ENCODE peak calls at places on chromosomes 16 and 17, in ten cellular contexts. Z is GM12892, W is GM12891, P is breast epithelium, D is upper lobe of left lung, M is sigmoid colon, C is stomach, V is transverse colon, U is H1, L is GM12878. F is an unnamed sample.

GRCh38 chr16:89270666-89271345 is 53.3 kb downstream of the ZNF778 start:
- DNase-seq in Z (no peak), W (no peak), P (no peak), D (no peak), M (no peak), C (no peak), V (no peak), U (no peak), L (no peak), F (no peak)

GRCh38 chr17:3533752-3534151 is 23.9 kb downstream of the TRPV3 start:
- DNase-seq in Z (no peak), W (no peak), P (no peak), D (no peak), M (no peak), C (no peak), V (no peak), U (no peak), L (no peak), F (no peak)

GRCh38 chr17:55641559-55642160 is 81.0 kb downstream of the TMEM100 start:
- DNase-seq in Z (no peak), W (no peak), P (peak), D (no peak), M (peak), C (peak), V (peak), U (peak), L (no peak), F (no peak)

GRCh38 chr17:1905190-1905919 is 75.5 kb downstream of the RPA1 start:
- DNase-seq in Z (no peak), W (no peak), P (no peak), D (no peak), M (no peak), C (no peak), V (no peak), U (no peak), L (no peak), F (no peak)

GRCh38 chr16:1394367-1394951 is 20.0 kb downstream of the UNKL start:
- DNase-seq in Z (no peak), W (no peak), P (no peak), D (no peak), M (no peak), C (no peak), V (no peak), U (no peak), L (no peak), F (no peak)

GRCh38 chr16:12971216-12971615 is 69.8 kb downstream of the SHISA9 start:
- DNase-seq in Z (no peak), W (no peak), P (no peak), D (no peak), M (no peak), C (peak), V (no peak), U (peak), L (no peak), F (no peak)

GRCh38 chr17:73232587-73233373 is 28.9 kb downstream of the CPSF4L start:
- DNase-seq in Z (peak), W (peak), P (no peak), D (peak), M (peak), C (peak), V (peak), U (no peak), L (no peak), F (no peak)

GRCh38 chr16:35176449-35176848 is 1717.0 kb downstream of the TP53TG3F start:
- DNase-seq in Z (no peak), W (no peak), P (no peak), D (peak), M (no peak), C (no peak), V (no peak), U (no peak), L (no peak), F (no peak)

GRCh38 chr17:42287305-42288077 is 807 bp upstream of the STAT5A start:
- DNase-seq in Z (no peak), W (no peak), P (no peak), D (no peak), M (peak), C (peak), V (peak), U (no peak), L (peak), F (no peak)

GRCh38 chr17:80678621-80679020 is 134.0 kb downstream of the RPTOR start:
- DNase-seq in Z (no peak), W (no peak), P (no peak), D (no peak), M (no peak), C (no peak), V (no peak), U (no peak), L (no peak), F (no peak)

GRCh38 chr17:78910885-78911284 is 7.9 kb upstream of the CEP295NL start:
- DNase-seq in Z (no peak), W (no peak), P (no peak), D (no peak), M (no peak), C (no peak), V (no peak), U (no peak), L (no peak), F (no peak)

GRCh38 chr17:63940584-63940983 is 8.5 kb upstream of the CD79B start:
- DNase-seq in Z (no peak), W (no peak), P (no peak), D (no peak), M (no peak), C (no peak), V (no peak), U (no peak), L (no peak), F (no peak)

GRCh38 chr16:2035431-2036199 is 8.9 kb downstream of the NHERF2 start:
- DNase-seq in Z (no peak), W (no peak), P (no peak), D (peak), M (peak), C (peak), V (peak), U (no peak), L (no peak), F (no peak)

GRCh38 chr17:75273968-75274708 is 3.1 kb upstream of the MIF4GD start:
- DNase-seq in Z (no peak), W (no peak), P (no peak), D (no peak), M (no peak), C (no peak), V (no peak), U (no peak), L (no peak), F (no peak)

GRCh38 chr17:47621293-47622178 is 28.2 kb upstream of the KPNB1 start:
- DNase-seq in Z (no peak), W (no peak), P (no peak), D (no peak), M (peak), C (no peak), V (no peak), U (peak), L (no peak), F (no peak)

GRCh38 chr16:54208262-54208661 is 78.3 kb downstream of the IRX3 start:
- DNase-seq in Z (no peak), W (no peak), P (no peak), D (no peak), M (peak), C (no peak), V (no peak), U (no peak), L (no peak), F (no peak)

GRCh38 chr17:4514206-4514605 is 15.5 kb downstream of the SPNS2 start:
- DNase-seq in Z (no peak), W (no peak), P (peak), D (no peak), M (peak), C (peak), V (no peak), U (no peak), L (no peak), F (no peak)

GRCh38 chr16:76228546-76229146 is 48.6 kb upstream of the CNTNAP4 start:
- DNase-seq in Z (no peak), W (no peak), P (no peak), D (no peak), M (no peak), C (no peak), V (no peak), U (no peak), L (no peak), F (no peak)

DNA sequence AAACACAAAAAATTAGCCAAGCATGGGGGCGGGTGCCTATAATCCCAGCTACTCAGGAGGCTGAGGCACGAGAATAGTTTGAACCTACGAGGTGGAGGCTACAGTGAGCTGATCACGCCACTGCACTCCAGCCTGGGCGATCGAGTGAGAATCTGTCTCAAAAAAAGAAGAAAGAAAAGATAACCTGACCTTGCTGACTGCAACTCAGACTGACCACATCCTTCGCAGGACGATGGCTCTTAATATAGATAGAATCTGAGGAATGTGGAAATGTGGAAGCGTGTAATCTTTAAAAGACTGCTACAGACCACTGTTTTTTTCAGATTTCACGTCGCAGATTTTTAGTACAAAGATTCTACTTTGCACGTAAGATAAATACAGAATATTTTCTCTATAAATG is 37.8 kb downstream of the KLHDC4 start:
- DNase-seq in Z (no peak), W (no peak), P (no peak), D (no peak), M (no peak), C (no peak), V (no peak), U (no peak), L (no peak), F (no peak)
- TF ChIP-seq POLR2AphosphoS5 in Z (no peak), W (no peak), P (no peak), D (no peak), M (no peak), C (no peak), V (no peak), U (no peak), L (no peak), F (no peak)

GRCh38 chr17:14308965-14309879 is 8.3 kb downstream of the HS3ST3B1 start:
- DNase-seq in Z (peak), W (no peak), P (peak), D (peak), M (peak), C (peak), V (peak), U (peak), L (no peak), F (peak)
- TF ChIP-seq POLR2A in Z (peak), W (no peak), P (no peak), D (no peak), M (no peak), C (no peak), V (no peak), U (peak), L (no peak), F (no peak)

GRCh38 chr17:39952665-39953470 is 9.9 kb upstream of the GSDMA start:
- DNase-seq in Z (peak), W (peak), P (peak), D (peak), M (peak), C (peak), V (peak), U (peak), L (peak), F (peak)
- TF ChIP-seq POLR2AphosphoS5 in Z (no peak), W (no peak), P (no peak), D (peak), M (no peak), C (no peak), V (peak), U (peak), L (no peak), F (no peak)

DNA sequence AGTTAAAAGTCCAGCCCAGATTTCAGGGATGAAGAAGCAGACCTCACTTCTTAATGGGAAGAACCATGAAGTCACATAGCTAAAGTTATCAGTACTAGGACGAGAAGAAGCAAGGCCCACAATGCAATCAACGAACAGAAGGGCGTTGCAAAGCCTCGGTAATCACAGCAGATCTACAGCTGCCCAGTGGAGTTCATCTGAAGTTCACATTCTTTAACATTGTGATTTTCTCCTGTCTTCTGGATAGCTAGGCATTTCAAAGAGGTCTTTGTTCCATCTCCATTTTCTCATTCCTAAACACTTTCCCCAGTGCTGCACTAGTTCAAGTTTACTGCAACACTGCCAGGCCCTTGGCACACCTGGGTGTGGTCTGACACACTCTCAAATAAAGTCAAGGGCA is 226.7 kb upstream of the N4BP1 start:
- DNase-seq in Z (no peak), W (no peak), P (no peak), D (no peak), M (no peak), C (no peak), V (no peak), U (no peak), L (no peak), F (no peak)
- TF ChIP-seq POLR2A in Z (no peak), W (no peak), P (no peak), D (no peak), M (no peak), C (no peak), V (no peak), U (no peak), L (no peak), F (no peak)

DNA sequence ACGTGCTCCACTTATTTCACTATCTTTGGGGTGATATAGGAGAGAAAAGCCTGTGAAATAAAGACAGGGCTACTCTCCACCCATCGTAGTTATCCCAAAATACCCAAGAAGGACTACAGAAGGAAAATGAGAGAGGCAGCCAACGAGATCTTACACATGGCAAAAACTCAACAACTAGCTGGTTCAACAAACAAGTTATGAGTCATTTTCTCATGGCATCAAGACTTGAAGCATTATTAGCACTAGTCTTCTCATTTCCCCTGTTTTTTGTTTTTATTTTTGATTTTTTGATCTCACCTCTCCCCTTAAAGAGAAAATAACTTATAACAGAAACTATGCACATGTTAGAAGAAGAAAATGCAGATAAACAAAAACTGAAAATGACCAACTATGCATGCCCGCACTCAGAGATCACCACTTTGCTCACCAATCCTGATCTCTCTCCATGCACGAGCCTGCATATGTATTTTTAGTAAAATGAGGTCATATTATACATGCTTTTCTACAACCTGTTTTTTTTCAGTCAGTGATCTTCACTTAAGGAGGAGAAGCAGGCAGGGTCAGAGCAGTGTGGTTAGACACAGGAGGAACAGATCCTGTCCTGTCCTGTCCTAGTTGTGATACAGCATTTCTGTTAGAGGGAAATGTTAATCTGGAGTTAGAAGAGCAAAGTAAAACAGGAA is 22.8 kb downstream of the FAM117A start:
- DNase-seq in Z (no peak), W (no peak), P (no peak), D (no peak), M (no peak), C (no peak), V (no peak), U (no peak), L (no peak), F (no peak)
- TF ChIP-seq POLR2AphosphoS5 in Z (no peak), W (no peak), P (no peak), D (no peak), M (peak), C (no peak), V (no peak), U (no peak), L (no peak), F (no peak)

GRCh38 chr16:72679856-72680255 is 368.1 kb downstream of the ZFHX3 start:
- DNase-seq in Z (no peak), W (no peak), P (no peak), D (no peak), M (no peak), C (no peak), V (no peak), U (no peak), L (no peak), F (no peak)

GRCh38 chr16:72673118-72673517 is 374.8 kb downstream of the ZFHX3 start:
- DNase-seq in Z (no peak), W (no peak), P (no peak), D (no peak), M (no peak), C (no peak), V (no peak), U (no peak), L (no peak), F (no peak)

GRCh38 chr16:72680732-72681131 is 367.2 kb downstream of the ZFHX3 start:
- DNase-seq in Z (no peak), W (no peak), P (no peak), D (no peak), M (no peak), C (no peak), V (no peak), U (no peak), L (no peak), F (no peak)

GRCh38 chr16:72677662-72678447 is 370.1 kb downstream of the ZFHX3 start:
- DNase-seq in Z (no peak), W (no peak), P (no peak), D (no peak), M (no peak), C (no peak), V (peak), U (no peak), L (no peak), F (no peak)
- TF ChIP-seq POLR2A in Z (no peak), W (no peak), P (no peak), D (no peak), M (no peak), C (no peak), V (no peak), U (no peak), L (no peak), F (no peak)

GRCh38 chr16:62225675-62226074 is 189.4 kb upstream of the CDH8 start:
- DNase-seq in Z (no peak), W (peak), P (peak), D (no peak), M (no peak), C (peak), V (peak), U (peak), L (peak), F (no peak)

GRCh38 chr16:62224810-62225209 is 188.6 kb upstream of the CDH8 start:
- DNase-seq in Z (no peak), W (no peak), P (no peak), D (no peak), M (no peak), C (no peak), V (no peak), U (no peak), L (no peak), F (no peak)
- TF ChIP-seq POLR2AphosphoS5 in Z (no peak), W (no peak), P (no peak), D (no peak), M (no peak), C (no peak), V (no peak), U (no peak), L (no peak), F (no peak)

DNA sequence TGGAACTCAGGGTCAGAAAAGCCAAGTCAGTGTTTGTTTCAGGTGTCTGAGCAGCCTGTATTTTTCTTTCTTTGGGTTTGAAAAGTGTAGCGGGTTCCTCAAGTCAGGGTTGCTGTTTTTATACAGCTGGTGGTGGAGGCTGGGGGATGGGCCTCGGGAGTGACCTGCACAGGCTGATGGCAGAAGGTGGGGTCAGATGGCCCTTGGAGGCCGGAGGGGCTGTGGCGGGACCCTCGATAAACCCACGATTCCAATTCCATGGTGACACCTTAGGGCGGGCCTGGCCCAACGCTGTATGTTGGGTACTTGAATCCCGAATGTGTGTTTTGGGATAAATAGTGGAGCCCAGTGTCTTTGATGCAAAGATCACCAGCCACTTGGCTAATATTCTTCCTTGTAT is 28.7 kb downstream of the COX4I1 start:
- DNase-seq in Z (no peak), W (no peak), P (no peak), D (no peak), M (no peak), C (no peak), V (no peak), U (no peak), L (no peak), F (no peak)
- TF ChIP-seq POLR2A in Z (no peak), W (no peak), P (no peak), D (no peak), M (no peak), C (no peak), V (no peak), U (no peak), L (no peak), F (no peak)

F was measured in vagina.